ENCODE peak calls at places on chromosomes 11 and 22, in four cellular contexts. M is IMR-90, H is H9, E is neuronal stem cell. L is an unnamed sample.

GRCh38 chr11:107272561-107272960 is 185.1 kb downstream of the CWF19L2 start:
- DNase-seq in M (no peak), H (peak), E (no peak), L (no peak)

GRCh38 chr22:37898441-37899181 is 7.5 kb upstream of the MICALL1 start:
- DNase-seq in M (no peak), H (peak), E (no peak), L (no peak)

GRCh38 chr11:76763573-76764348 is 19.4 kb upstream of the TSKU start:
- DNase-seq in M (peak), H (no peak), E (no peak), L (peak)

GRCh38 chr11:113967361-113967760 is 7.5 kb upstream of the HTR3A start:
- DNase-seq in M (no peak), H (no peak), E (no peak), L (no peak)

GRCh38 chr11:124748481-124749338 is 3.3 kb downstream of the VSIG2 start:
- DNase-seq in M (peak), H (no peak), E (no peak), L (no peak)

GRCh38 chr22:45223304-45224117 is 17.2 kb downstream of the KIAA0930 start:
- DNase-seq in M (no peak), H (no peak), E (no peak), L (no peak)

GRCh38 chr11:35427158-35427557 is 7.8 kb upstream of the SLC1A2 start:
- DNase-seq in M (peak), H (no peak), E (no peak), L (no peak)

GRCh38 chr11:7444582-7444981 is 40.7 kb upstream of the OLFML1 start:
- DNase-seq in M (no peak), H (no peak), E (peak), L (no peak)

GRCh38 chr11:125114518-125114917 is 3.1 kb upstream of the TMEM218 start:
- DNase-seq in M (no peak), H (peak), E (no peak), L (no peak)

GRCh38 chr22:45304971-45305370 is 4.8 kb upstream of the FAM118A start:
- DNase-seq in M (no peak), H (no peak), E (no peak), L (no peak)

GRCh38 chr22:17091851-17092250 is 7.1 kb downstream of the IL17RA start:
- DNase-seq in M (no peak), H (no peak), E (no peak), L (no peak)

GRCh38 chr22:41538583-41538982 is 5.7 kb downstream of the POLR3H start:
- DNase-seq in M (no peak), H (no peak), E (no peak), L (no peak)

GRCh38 chr22:25388866-25389540 is 169.6 kb downstream of the CRYBB2 start:
- DNase-seq in M (no peak), H (no peak), E (no peak), L (no peak)

GRCh38 chr11:33630936-33631748 is 69.5 kb downstream of the C11orf91 start:
- DNase-seq in M (no peak), H (no peak), E (no peak), L (no peak)

GRCh38 chr11:82315093-82315492 is 418.6 kb downstream of the FAM181B start:
- DNase-seq in M (no peak), H (peak), E (peak), L (no peak)

GRCh38 chr11:37926772-37927171 is 1328.7 kb upstream of the RAG2 start:
- DNase-seq in M (no peak), H (no peak), E (no peak), L (no peak)

GRCh38 chr11:2579315-2580060 is 120.3 kb downstream of the KCNQ1OT1 start:
- DNase-seq in M (no peak), H (peak), E (no peak), L (no peak)

GRCh38 chr22:36223504-36223903 is 15.8 kb downstream of the APOL2 start:
- DNase-seq in M (no peak), H (no peak), E (no peak), L (no peak)

GRCh38 chr11:31366795-31367194 is 2.7 kb downstream of the DCDC1 start:
- DNase-seq in M (no peak), H (no peak), E (no peak), L (no peak)

GRCh38 chr11:125517116-125517804 is 21.2 kb upstream of the FEZ1 start:
- DNase-seq in M (peak), H (peak), E (peak), L (peak)

GRCh38 chr11:11179239-11179638 is 173.8 kb downstream of the CSNK2A3 start:
- DNase-seq in M (peak), H (no peak), E (no peak), L (peak)

GRCh38 chr11:109747839-109748238 is 325.8 kb downstream of the C11orf87 start:
- DNase-seq in M (no peak), H (no peak), E (no peak), L (peak)

GRCh38 chr22:18113680-18114394 is 3.2 kb downstream of the TUBA8 start:
- DNase-seq in M (no peak), H (no peak), E (no peak), L (no peak)

GRCh38 chr11:116786360-116786759 is 1.5 kb downstream of the ZPR1 start:
- DNase-seq in M (no peak), H (no peak), E (no peak), L (no peak)

GRCh38 chr11:3840289-3840869 is 380 bp downstream of the RHOG start:
- DNase-seq in M (no peak), H (no peak), E (peak), L (no peak)

GRCh38 chr11:83044958-83045712 is 26.6 kb downstream of the RAB30 start:
- DNase-seq in M (peak), H (no peak), E (no peak), L (peak)

GRCh38 chr11:112878228-112878627 is 83.0 kb upstream of the NCAM1 start:
- DNase-seq in M (no peak), H (no peak), E (no peak), L (no peak)

GRCh38 chr11:105780781-105781525 is 171.1 kb downstream of the GRIA4 start:
- DNase-seq in M (no peak), H (no peak), E (no peak), L (no peak)

GRCh38 chr11:2209900-2210321 is 38.3 kb upstream of the TH start:
- DNase-seq in M (no peak), H (no peak), E (no peak), L (no peak)

GRCh38 chr22:48704335-48704734 is 1123.3 kb downstream of the BRD1 start:
- DNase-seq in M (no peak), H (no peak), E (no peak), L (no peak)

GRCh38 chr11:123190504-123190903 is 4.5 kb downstream of the CLMP start:
- DNase-seq in M (no peak), H (no peak), E (no peak), L (no peak)

GRCh38 chr22:48664586-48664985 is 1163.1 kb downstream of the BRD1 start:
- DNase-seq in M (no peak), H (no peak), E (no peak), L (no peak)

GRCh38 chr11:115544422-115544821 is 40.2 kb upstream of the CADM1 start:
- DNase-seq in M (no peak), H (no peak), E (no peak), L (no peak)

GRCh38 chr22:37141971-37142647 is 7.6 kb downstream of the IL2RB start:
- DNase-seq in M (no peak), H (no peak), E (no peak), L (no peak)

GRCh38 chr22:18997925-18998315 is 61.8 kb upstream of the PRODH start:
- DNase-seq in M (no peak), H (no peak), E (no peak), L (no peak)

DNA sequence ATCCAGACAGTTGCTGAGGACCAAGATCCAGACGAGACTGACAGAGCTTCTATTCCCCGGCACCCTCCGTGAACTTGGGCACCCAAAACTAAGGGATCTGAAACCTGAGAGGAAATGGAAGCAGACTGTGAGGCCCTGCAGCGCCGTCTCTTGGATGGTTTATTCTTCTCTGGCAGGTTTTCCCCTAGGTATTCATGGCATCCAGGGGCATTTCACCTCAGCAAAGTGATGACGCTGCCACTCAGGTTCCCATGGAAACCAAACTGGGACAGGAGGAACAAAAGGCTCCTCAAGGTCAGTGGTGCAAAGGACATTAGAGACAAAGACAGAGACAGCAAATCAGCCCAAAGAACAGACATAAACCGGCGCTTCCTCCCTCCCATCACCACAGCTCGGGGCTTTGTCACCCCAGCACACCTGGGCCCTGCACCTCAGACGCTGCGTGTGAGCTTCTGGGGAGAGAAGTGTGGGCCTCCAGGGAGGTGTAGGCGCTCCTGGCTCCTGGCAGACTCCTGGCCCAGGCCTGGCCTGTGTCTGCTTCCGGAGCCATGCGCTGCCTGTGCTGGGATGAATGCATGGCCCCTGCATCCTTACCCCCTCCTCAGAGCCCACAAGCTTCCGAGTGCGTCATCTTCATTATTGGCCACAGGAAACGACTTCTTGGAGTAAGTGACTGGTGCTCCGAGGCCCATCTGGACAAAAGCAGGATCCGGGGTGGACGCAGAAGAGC is 6.0 kb downstream of the TP53AIP1 start:
- DNase-seq in M (no peak), H (peak), E (peak), L (peak)
- H4K91ac ChIP-seq in M (no peak), H (peak), E (no peak), L (no peak)

DNA sequence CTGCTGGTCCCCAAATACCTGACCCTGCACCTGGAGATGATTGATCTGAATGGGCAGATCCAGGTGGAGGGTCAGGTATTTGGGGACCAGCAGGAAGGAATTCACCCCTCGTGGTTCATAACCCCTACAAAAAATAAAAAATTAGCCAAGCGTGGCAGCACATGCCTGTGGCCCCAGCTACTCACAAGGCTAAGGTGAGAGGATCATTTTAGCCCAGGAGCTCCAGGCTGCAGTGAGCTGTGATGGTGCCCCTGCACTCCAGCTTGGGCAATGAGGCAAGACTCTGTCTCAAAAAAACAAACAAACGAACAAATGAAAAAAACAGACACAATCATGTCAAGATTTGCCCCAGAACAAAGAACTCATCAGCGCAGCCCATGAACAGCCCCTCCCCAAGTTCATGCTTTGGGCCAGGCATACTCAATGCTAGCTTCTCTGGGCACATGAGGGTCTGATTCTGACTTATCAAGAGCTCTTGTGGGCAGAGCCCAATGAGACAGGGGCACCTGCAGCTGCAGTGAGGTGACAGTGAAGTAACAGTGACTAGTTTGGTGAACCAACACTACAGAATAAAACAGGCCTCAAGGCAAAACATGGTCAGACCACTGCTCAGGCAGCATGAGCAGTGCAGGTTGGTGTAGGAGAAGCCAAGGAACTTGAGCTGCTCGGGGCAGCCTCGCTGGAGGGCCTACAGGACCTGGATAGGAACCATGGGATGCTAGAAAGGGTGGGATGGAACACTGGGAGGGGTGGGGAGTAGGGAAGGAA is 10.2 kb upstream of the FCHSD2 start:
- DNase-seq in M (no peak), H (no peak), E (no peak), L (no peak)
- H2BK120ac ChIP-seq in M (no peak), H (no peak), E (no peak), L (no peak)

GRCh38 chr11:65612691-65613090 is 1.3 kb downstream of the MAP3K11 start:
- DNase-seq in M (no peak), H (no peak), E (no peak), L (no peak)

GRCh38 chr11:65613091-65613928 is 711 bp downstream of the MAP3K11 start:
- DNase-seq in M (no peak), H (no peak), E (no peak), L (no peak)

GRCh38 chr11:65609711-65610110 is 4.3 kb downstream of the MAP3K11 start:
- DNase-seq in M (no peak), H (no peak), E (no peak), L (no peak)

GRCh38 chr11:65611028-65611757 is 2.8 kb downstream of the MAP3K11 start:
- DNase-seq in M (no peak), H (no peak), E (no peak), L (no peak)

GRCh38 chr11:65611758-65612603 is 2.0 kb downstream of the MAP3K11 start:
- DNase-seq in M (peak), H (no peak), E (no peak), L (peak)
- H4K91ac ChIP-seq in M (peak), H (no peak), E (no peak), L (peak)

DNA sequence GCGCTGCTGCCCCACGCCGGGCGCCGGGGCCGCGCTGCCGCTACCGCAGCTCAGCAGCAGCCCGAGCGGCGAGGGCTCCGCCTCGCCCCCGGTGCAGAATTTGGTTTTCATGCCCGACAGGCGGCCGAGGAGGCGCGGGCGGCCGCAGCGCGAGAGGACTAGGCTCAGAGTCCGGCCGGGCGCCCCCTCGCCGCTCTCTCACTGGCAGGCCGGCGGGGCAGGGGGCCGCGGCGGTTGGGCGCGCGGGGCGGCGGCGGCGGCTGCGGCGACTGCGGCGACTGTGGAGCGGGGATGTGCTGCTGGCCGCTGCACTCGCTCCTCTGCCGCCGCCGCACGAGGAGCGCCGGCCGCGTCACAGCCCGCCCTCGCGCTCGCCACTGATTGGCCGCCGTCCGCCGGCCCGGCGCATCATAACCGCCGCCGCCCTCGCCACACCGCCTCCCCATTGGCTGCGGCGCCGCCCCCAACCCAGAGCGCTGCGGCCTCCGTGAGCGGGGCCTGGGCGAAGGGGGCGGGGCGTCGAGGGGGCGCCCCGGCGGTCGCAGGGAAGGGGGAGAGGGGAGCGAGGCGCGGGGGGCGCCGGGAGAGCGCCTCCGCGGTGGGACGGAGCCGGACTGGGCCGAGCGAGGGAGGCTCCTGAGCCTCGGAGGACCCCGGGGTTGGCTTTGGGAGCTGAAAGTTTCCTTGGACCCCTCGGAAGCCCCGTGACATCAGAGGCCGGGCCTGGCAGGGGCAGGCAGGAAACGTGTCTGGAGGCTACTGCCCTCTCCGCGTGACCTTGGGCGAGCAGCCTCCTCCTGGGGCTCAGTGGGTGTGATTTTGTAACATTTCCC is at the start of gene CHKA:
- DNase-seq in M (peak), H (peak), E (peak), L (peak)
- H2BK120ac ChIP-seq in M (peak), H (peak), E (peak), L (peak)

GRCh38 chr22:43128116-43128515 is 15.1 kb downstream of the MCAT start:
- DNase-seq in M (no peak), H (no peak), E (no peak), L (no peak)
- H4K91ac ChIP-seq in M (no peak), H (no peak), E (no peak), L (no peak)

GRCh38 chr11:66569076-66569475 is 670 bp upstream of the CTSF start:
- DNase-seq in M (no peak), H (no peak), E (no peak), L (no peak)
- H2BK120ac ChIP-seq in M (no peak), H (no peak), E (no peak), L (no peak)

DNA sequence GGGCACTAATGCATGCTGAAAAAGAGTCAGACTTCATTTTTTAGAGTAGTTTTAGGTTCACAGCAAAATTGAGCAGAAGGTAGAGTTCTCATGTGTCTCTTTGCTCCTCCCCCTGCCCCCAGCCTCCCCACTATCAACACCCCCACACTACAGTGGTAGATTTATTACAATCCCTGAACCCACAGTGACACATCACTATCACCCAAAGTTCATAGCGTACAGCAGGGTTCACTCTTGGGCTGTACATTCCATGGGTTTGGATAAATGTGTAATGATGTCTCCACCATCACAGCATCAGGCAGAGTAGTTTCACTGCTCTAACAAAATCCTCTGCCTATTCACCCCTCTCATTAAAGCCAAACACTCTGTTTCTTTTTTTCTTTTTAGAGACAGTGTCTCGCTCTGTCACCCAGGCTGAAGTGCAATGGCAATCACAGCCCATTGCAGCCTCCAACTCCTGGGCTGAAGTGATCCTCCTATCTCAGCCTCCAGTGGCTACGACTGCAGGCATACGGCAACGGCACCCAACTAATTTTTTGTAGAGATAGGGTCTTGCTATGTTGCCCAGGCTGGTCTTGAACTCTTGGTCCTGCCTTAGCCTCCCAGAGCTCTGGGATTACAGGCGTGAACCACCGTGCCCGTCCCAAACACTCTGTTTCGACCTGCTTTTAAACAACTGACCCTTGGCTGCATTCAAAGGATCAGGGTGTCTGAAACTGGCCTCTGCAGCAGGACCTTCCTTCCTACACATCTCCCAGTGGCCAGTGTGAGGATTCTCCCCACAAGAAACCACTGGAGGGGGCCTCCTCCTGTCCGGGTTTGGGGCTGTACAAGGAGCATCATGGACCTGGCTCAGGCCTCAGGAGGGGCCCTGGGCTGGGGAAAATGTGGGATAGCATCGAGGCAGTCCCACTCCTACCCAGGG is 4.2 kb downstream of the BEST1 start:
- DNase-seq in M (no peak), H (no peak), E (no peak), L (no peak)
- H4K91ac ChIP-seq in M (peak), H (no peak), E (no peak), L (peak)

L was measured in mesenchymal stem cell.